ENCODE peak calls at places on chromosome 12, in four cellular contexts. U is CD4-positive, alpha-beta T cell; Y is effector memory CD4-positive, alpha-beta T cell; J is lung. F is an unnamed sample.

GRCh38 chr12:64387201-64387816 is 3.2 kb downstream of the C12orf56 start:
- DNase-seq in U (no peak), Y (no peak), J (no peak), F (no peak)

GRCh38 chr12:56084958-56085543 is 5.1 kb downstream of the ERBB3 start:
- DNase-seq in U (no peak), Y (no peak), J (no peak), F (no peak)

GRCh38 chr12:95721320-95721719 is 69.2 kb downstream of the NTN4 start:
- DNase-seq in U (no peak), Y (no peak), J (no peak), F (no peak)

GRCh38 chr12:72974954-72975555 is 702.9 kb downstream of the TRHDE start:
- DNase-seq in U (no peak), Y (no peak), J (no peak), F (no peak)

GRCh38 chr12:132534076-132534475 is 44.1 kb downstream of the FBRSL1 start:
- DNase-seq in U (no peak), Y (no peak), J (no peak), F (no peak)

GRCh38 chr12:5512585-5512970 is 80.7 kb downstream of the NTF3 start:
- DNase-seq in U (no peak), Y (no peak), J (no peak), F (no peak)

GRCh38 chr12:108187831-108188230 is 58.7 kb downstream of the WSCD2 start:
- DNase-seq in U (no peak), Y (no peak), J (no peak), F (no peak)

GRCh38 chr12:116520801-116521471 is 38.2 kb upstream of the MAP1LC3B2 start:
- DNase-seq in U (no peak), Y (no peak), J (no peak), F (no peak)

GRCh38 chr12:55906056-55906455 is 21.6 kb downstream of the PYM1 start:
- DNase-seq in U (no peak), Y (no peak), J (no peak), F (no peak)

GRCh38 chr12:108482717-108483212 is 32.3 kb upstream of the FICD start:
- DNase-seq in U (no peak), Y (no peak), J (no peak), F (no peak)

GRCh38 chr12:84817297-84817696 is 95.3 kb downstream of the SLC6A15 start:
- DNase-seq in U (no peak), Y (no peak), J (no peak), F (no peak)

GRCh38 chr12:68786929-68787328 is 21.0 kb upstream of the MDM2 start:
- DNase-seq in U (no peak), Y (no peak), J (no peak), F (no peak)

GRCh38 chr12:120190386-120190785 is 4.1 kb downstream of the GCN1 start:
- DNase-seq in U (no peak), Y (no peak), J (no peak), F (no peak)

GRCh38 chr12:67981236-67982164 is 7.7 kb upstream of the IFNG-AS1 start:
- DNase-seq in U (no peak), Y (no peak), J (no peak), F (no peak)

GRCh38 chr12:25769076-25769945 is 189.2 kb upstream of the RASSF8 start:
- DNase-seq in U (no peak), Y (no peak), J (no peak), F (no peak)

DNA sequence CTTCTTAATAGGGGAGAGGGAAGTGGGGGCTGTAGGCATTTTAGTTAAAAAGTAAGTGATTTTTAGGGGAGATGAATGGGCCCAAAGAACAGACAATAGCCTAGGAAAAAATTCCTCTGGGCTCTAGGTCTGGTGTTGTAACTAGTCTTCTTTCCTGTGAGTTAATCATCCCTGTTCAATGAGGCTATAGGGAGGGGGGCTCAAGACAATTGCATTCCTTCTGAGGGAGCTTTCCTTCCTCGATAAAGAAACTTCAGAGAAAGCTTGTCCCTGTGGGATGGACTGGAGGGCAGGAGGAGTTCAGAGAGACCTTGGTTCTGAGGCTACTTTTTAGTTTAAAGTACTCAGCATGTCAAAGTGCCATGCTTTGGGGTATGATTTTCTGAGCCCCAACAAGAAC is 127.2 kb downstream of the BBS10 start:
- DNase-seq in U (no peak), Y (no peak), J (no peak), F (no peak)
- H3K27ac ChIP-seq in U (no peak overlapping the region), Y (no peak overlapping the region), J (no peak overlapping the region), F (no peak overlapping the region)

DNA sequence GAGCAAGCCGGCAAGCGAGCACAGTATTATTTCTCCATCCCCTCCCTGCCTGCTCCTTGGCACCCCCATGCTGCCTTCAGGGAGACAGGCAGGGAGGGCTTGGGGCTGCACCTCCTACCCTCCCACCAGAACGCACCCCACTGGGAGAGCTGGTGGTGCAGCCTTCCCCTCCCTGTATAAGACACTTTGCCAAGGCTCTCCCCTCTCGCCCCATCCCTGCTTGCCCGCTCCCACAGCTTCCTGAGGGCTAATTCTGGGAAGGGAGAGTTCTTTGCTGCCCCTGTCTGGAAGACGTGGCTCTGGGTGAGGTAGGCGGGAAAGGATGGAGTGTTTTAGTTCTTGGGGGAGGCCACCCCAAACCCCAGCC is 3.9 kb upstream of the NXPH4 start:
- DNase-seq in U (no peak), Y (no peak), J (no peak), F (no peak)
- H3K27ac ChIP-seq in U (no peak overlapping the region), Y (no peak overlapping the region), J (no peak overlapping the region), F (no peak overlapping the region)

GRCh38 chr12:123096159-123096558 is 54.7 kb downstream of the PITPNM2 start:
- DNase-seq in U (no peak), Y (no peak), J (no peak), F (no peak)

GRCh38 chr12:123095074-123095694 is 55.7 kb downstream of the PITPNM2 start:
- DNase-seq in U (no peak), Y (no peak), J (no peak), F (peak; percentile 29)

GRCh38 chr12:123091756-123092155 is 59.1 kb downstream of the PITPNM2 start:
- DNase-seq in U (no peak), Y (no peak), J (no peak), F (no peak)

GRCh38 chr12:123092866-123093265 is 58.0 kb downstream of the PITPNM2 start:
- DNase-seq in U (no peak), Y (no peak), J (no peak), F (no peak)

DNA sequence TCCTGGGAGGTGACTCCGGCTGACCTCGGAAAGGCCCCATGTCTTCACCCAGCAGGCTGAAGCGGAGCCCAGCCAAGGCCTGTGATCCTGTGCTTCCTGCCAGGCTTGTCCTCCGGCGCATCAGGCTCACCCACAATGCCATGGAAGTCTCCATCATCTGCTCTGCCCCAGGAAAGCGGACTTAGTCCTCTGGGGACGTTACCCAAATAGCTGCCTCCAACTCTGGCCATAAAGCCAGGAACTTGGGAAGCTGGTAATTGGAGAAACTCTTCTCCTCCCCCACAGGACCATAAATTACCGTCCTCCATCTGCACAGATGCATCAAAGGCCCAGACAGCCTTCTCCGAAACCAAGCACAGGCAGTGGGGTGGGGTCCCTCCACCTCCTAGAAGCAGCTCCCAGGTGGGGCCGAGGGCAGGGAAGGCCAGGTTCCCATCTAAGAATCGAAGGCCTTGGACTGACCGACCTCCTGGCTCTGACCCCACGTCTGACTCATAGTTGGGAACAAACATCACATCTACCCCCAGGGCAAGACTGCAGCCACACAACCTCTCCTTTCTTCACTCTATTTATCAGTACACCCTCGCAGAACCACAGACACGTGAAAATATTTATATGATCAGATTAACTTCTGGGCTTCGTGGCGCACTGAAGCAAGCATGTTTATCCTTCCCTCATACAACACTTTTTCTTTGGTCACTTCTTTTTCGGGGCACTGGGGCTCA is 56.4 kb downstream of the PITPNM2 start:
- DNase-seq in U (no peak), Y (no peak), J (no peak), F (no peak)
- H3K27ac ChIP-seq in U (no peak overlapping the region), Y (no peak overlapping the region), J (peak overlapping the region; percentile 78), F (peak overlapping the region; percentile 85)

GRCh38 chr12:100982511-100983183 is 188.1 kb downstream of the ANO4 start:
- DNase-seq in U (no peak), Y (no peak), J (no peak), F (no peak)
- H3K27ac ChIP-seq in U (no peak overlapping the region), Y (no peak overlapping the region), J (no peak overlapping the region), F (no peak overlapping the region)

GRCh38 chr12:6779667-6780459 is 7.5 kb downstream of the LAG3 start:
- DNase-seq in U (no peak), Y (no peak), J (no peak), F (no peak)

GRCh38 chr12:6778571-6779550 is 6.5 kb downstream of the LAG3 start:
- DNase-seq in U (peak; percentile 83), Y (peak; percentile 74), J (peak; percentile 95), F (peak; percentile 82)

GRCh38 chr12:6780573-6780972 is 8.3 kb downstream of the LAG3 start:
- DNase-seq in U (no peak), Y (no peak), J (no peak), F (no peak)

GRCh38 chr12:6777386-6777785 is 5.1 kb downstream of the LAG3 start:
- DNase-seq in U (no peak), Y (no peak), J (no peak), F (no peak)

DNA sequence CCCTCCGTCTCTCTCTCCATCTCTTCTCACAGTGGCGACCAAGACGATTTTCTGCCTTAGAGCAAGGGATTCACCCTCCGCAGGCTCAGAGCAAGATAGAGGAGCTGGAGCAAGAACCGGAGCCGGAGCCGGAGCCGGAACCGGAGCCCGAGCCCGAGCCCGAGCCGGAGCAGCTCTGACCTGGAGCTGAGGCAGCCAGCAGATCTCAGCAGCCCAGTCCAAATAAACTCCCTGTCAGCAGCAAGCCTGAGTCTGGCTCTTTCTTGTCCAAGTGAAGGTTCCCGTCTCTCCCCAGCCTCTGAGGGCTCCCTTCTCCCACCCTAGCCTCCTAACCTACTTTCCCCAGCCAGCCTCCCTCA is 5.9 kb downstream of the LAG3 start:
- DNase-seq in U (no peak), Y (no peak), J (no peak), F (no peak)
- H3K27ac ChIP-seq in U (no peak overlapping the region), Y (no peak overlapping the region), J (no peak overlapping the region), F (peak overlapping the region; percentile 46)

DNA sequence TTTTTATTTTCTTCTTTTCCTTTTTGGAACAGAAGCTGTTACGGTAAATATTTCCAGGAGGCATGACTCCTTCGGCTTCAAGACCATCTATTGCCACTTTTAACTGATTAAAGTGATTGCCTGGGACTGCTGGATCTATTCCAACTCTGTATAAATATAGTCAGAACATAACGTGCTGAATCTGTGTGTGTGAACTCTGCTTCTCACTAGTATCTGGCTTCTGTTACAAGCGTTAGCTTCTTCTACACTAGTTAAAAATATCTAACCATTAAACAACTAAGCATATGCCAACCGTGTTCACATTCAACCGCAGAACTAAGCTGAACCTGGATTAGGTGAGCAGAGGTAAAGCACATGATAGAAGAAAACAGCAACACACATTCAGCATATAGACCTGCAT is 49.0 kb downstream of the TMTC1 start:
- DNase-seq in U (no peak), Y (no peak), J (no peak), F (no peak)
- H3K27ac ChIP-seq in U (no peak overlapping the region), Y (no peak overlapping the region), J (no peak overlapping the region), F (peak overlapping the region; percentile 18)

GRCh38 chr12:52182898-52183543 is 8.8 kb downstream of the KRT80 start:
- DNase-seq in U (no peak), Y (no peak), J (no peak), F (no peak)
- H3K27ac ChIP-seq in U (no peak overlapping the region), Y (no peak overlapping the region), J (no peak overlapping the region), F (no peak overlapping the region)

F was measured in caudate nucleus.